ENCODE peak calls at places on chromosomes 13 and 19, in four cellular contexts. One of them, this sample, is unnamed.
A peak's percentile ranks its signal among the peaks of the same experiment; 100 is the strongest.

GRCh38 chr13:48532146-48532472 is 771 bp downstream of the RCBTB2 start:
- DNase-seq in tibial nerve: no peak
- DNase-seq in endodermal cell: no peak
- DNase-seq in ascending aorta: no peak
- DNase-seq in this sample: no peak

GRCh38 chr19:13151605-13152355 is 1.6 kb downstream of the IER2 start:
- DNase-seq in tibial nerve: peak; percentile 97
- DNase-seq in endodermal cell: peak; percentile 99
- DNase-seq in ascending aorta: peak; percentile 91
- DNase-seq in this sample: peak; percentile 97

GRCh38 chr19:45293682-45294081 is 29.0 kb downstream of the CKM start:
- DNase-seq in tibial nerve: no peak
- DNase-seq in endodermal cell: no peak
- DNase-seq in ascending aorta: no peak
- DNase-seq in this sample: no peak

GRCh38 chr13:36214163-36214921 is at the start of gene SOHLH2:
- DNase-seq in tibial nerve: no peak
- DNase-seq in endodermal cell: no peak
- DNase-seq in ascending aorta: no peak
- DNase-seq in this sample: no peak

GRCh38 chr19:16148443-16149045 is 5.1 kb downstream of the HSH2D start:
- DNase-seq in tibial nerve: no peak
- DNase-seq in endodermal cell: no peak
- DNase-seq in ascending aorta: no peak
- DNase-seq in this sample: no peak

GRCh38 chr19:47848871-47849473 is 10.1 kb upstream of the TPRX2 start:
- DNase-seq in tibial nerve: no peak
- DNase-seq in endodermal cell: peak; percentile 94
- DNase-seq in ascending aorta: no peak
- DNase-seq in this sample: no peak

GRCh38 chr19:13023666-13024065 is 28.4 kb downstream of the NFIX start:
- DNase-seq in tibial nerve: no peak
- DNase-seq in endodermal cell: no peak
- DNase-seq in ascending aorta: no peak
- DNase-seq in this sample: no peak

GRCh38 chr19:46056536-46056935 is 15.7 kb upstream of the IGFL4 start:
- DNase-seq in tibial nerve: no peak
- DNase-seq in endodermal cell: no peak
- DNase-seq in ascending aorta: no peak
- DNase-seq in this sample: no peak

GRCh38 chr13:48449656-48450055 is 36.7 kb upstream of the LPAR6 start:
- DNase-seq in tibial nerve: no peak
- DNase-seq in endodermal cell: no peak
- DNase-seq in ascending aorta: no peak
- DNase-seq in this sample: no peak

GRCh38 chr19:54248016-54248601 is 5.5 kb upstream of the LILRA6 start:
- DNase-seq in tibial nerve: no peak
- DNase-seq in endodermal cell: peak; percentile 7
- DNase-seq in ascending aorta: no peak
- DNase-seq in this sample: no peak

GRCh38 chr13:76522083-76522755 is 364.0 kb downstream of the KCTD12 start:
- DNase-seq in tibial nerve: no peak
- DNase-seq in endodermal cell: peak; percentile 64
- DNase-seq in ascending aorta: no peak
- DNase-seq in this sample: no peak

GRCh38 chr13:101289764-101290163 is 126.5 kb downstream of the NALCN start:
- DNase-seq in tibial nerve: no peak
- DNase-seq in endodermal cell: peak; percentile 80
- DNase-seq in ascending aorta: no peak
- DNase-seq in this sample: no peak

GRCh38 chr13:100473087-100473486 is 115.5 kb downstream of the GGACT start:
- DNase-seq in tibial nerve: no peak
- DNase-seq in endodermal cell: peak; percentile 79
- DNase-seq in ascending aorta: no peak
- DNase-seq in this sample: no peak

GRCh38 chr19:2341247-2341705 is 12.8 kb downstream of the SPPL2B start:
- DNase-seq in tibial nerve: no peak
- DNase-seq in endodermal cell: no peak
- DNase-seq in ascending aorta: no peak
- DNase-seq in this sample: no peak

GRCh38 chr13:59490651-59491050 is 673.1 kb downstream of the DIAPH3 start:
- DNase-seq in tibial nerve: no peak
- DNase-seq in endodermal cell: no peak
- DNase-seq in ascending aorta: no peak
- DNase-seq in this sample: no peak

GRCh38 chr19:46404039-46404883 is 9.1 kb downstream of the CCDC8 start:
- DNase-seq in tibial nerve: no peak
- DNase-seq in endodermal cell: peak; percentile 90
- DNase-seq in ascending aorta: no peak
- DNase-seq in this sample: no peak

GRCh38 chr13:46373623-46374022 is 13.4 kb downstream of the RUBCNL start:
- DNase-seq in tibial nerve: no peak
- DNase-seq in endodermal cell: no peak
- DNase-seq in ascending aorta: no peak
- DNase-seq in this sample: no peak

GRCh38 chr19:43470288-43470687 is 4.9 kb upstream of the LYPD3 start:
- DNase-seq in tibial nerve: no peak
- DNase-seq in endodermal cell: peak; percentile 52
- DNase-seq in ascending aorta: no peak
- DNase-seq in this sample: no peak

GRCh38 chr13:93635687-93636086 is 409.1 kb downstream of the GPC6 start:
- DNase-seq in tibial nerve: peak; percentile 15
- DNase-seq in endodermal cell: no peak
- DNase-seq in ascending aorta: no peak
- DNase-seq in this sample: no peak

GRCh38 chr13:40235160-40235796 is 431.2 kb downstream of the FOXO1 start:
- DNase-seq in tibial nerve: no peak
- DNase-seq in endodermal cell: no peak
- DNase-seq in ascending aorta: no peak
- DNase-seq in this sample: no peak

GRCh38 chr13:40668335-40668734 is 1.9 kb upstream of the FOXO1 start:
- DNase-seq in tibial nerve: peak; percentile 50
- DNase-seq in endodermal cell: peak; percentile 73
- DNase-seq in ascending aorta: no peak
- DNase-seq in this sample: no peak

GRCh38 chr13:33186851-33187250 is 98.7 kb downstream of the STARD13 start:
- DNase-seq in tibial nerve: no peak
- DNase-seq in endodermal cell: peak; percentile 47
- DNase-seq in ascending aorta: no peak
- DNase-seq in this sample: no peak

GRCh38 chr13:44523176-44524017 is 52.7 kb downstream of the TSC22D1 start:
- DNase-seq in tibial nerve: no peak
- DNase-seq in endodermal cell: no peak
- DNase-seq in ascending aorta: no peak
- DNase-seq in this sample: no peak

GRCh38 chr19:16185925-16186234 is 670 bp downstream of the FAM32A start:
- DNase-seq in tibial nerve: peak; percentile 29
- DNase-seq in endodermal cell: no peak
- DNase-seq in ascending aorta: no peak
- DNase-seq in this sample: no peak

GRCh38 chr13:90768116-90768515 is 579.4 kb upstream of the MIR17HG start:
- DNase-seq in tibial nerve: no peak
- DNase-seq in endodermal cell: no peak
- DNase-seq in ascending aorta: no peak
- DNase-seq in this sample: no peak

GRCh38 chr13:50001287-50001686 is 4.4 kb downstream of the TRIM13 start:
- DNase-seq in tibial nerve: no peak
- DNase-seq in endodermal cell: no peak
- DNase-seq in ascending aorta: no peak
- DNase-seq in this sample: no peak

GRCh38 chr13:22047082-22047784 is 376.4 kb downstream of the FGF9 start:
- DNase-seq in tibial nerve: no peak
- DNase-seq in endodermal cell: no peak
- DNase-seq in ascending aorta: no peak
- DNase-seq in this sample: no peak

GRCh38 chr13:32586022-32586900 is at the start of gene PDS5B:
- DNase-seq in tibial nerve: peak; percentile 87
- DNase-seq in endodermal cell: peak; percentile 97
- DNase-seq in ascending aorta: peak; percentile 77
- DNase-seq in this sample: peak; percentile 99

GRCh38 chr19:33819875-33820781 is 23.5 kb downstream of the KCTD15 start:
- DNase-seq in tibial nerve: peak; percentile 43
- DNase-seq in endodermal cell: peak; percentile 88
- DNase-seq in ascending aorta: peak; percentile 30
- DNase-seq in this sample: peak; percentile 98

GRCh38 chr13:110683203-110683883 is 22.6 kb downstream of the CARS2 start:
- DNase-seq in tibial nerve: no peak
- DNase-seq in endodermal cell: no peak
- DNase-seq in ascending aorta: no peak
- DNase-seq in this sample: no peak

GRCh38 chr19:42207767-42208259 is 9.7 kb downstream of the DEDD2 start:
- DNase-seq in tibial nerve: no peak
- DNase-seq in endodermal cell: no peak
- DNase-seq in ascending aorta: no peak
- DNase-seq in this sample: peak; percentile 57

GRCh38 chr13:44407891-44408290 is 34.3 kb downstream of the SERP2 start:
- DNase-seq in tibial nerve: no peak
- DNase-seq in endodermal cell: no peak
- DNase-seq in ascending aorta: no peak
- DNase-seq in this sample: no peak

GRCh38 chr19:10884273-10884672 is 12.9 kb downstream of the CARM1 start:
- DNase-seq in tibial nerve: no peak
- DNase-seq in endodermal cell: no peak
- DNase-seq in ascending aorta: no peak
- DNase-seq in this sample: no peak

GRCh38 chr19:3695124-3695733 is 5.0 kb downstream of the PIP5K1C start:
- DNase-seq in tibial nerve: no peak
- DNase-seq in endodermal cell: peak; percentile 43
- DNase-seq in ascending aorta: no peak
- DNase-seq in this sample: no peak
- H3K4me1 ChIP-seq in tibial nerve: peaks cover 19% of the 10 kb centered on the region
- H3K4me1 ChIP-seq in endodermal cell: no peaks in the 10 kb centered on the region
- H3K4me1 ChIP-seq in ascending aorta: peaks cover 12% of the 10 kb centered on the region
- H3K4me1 ChIP-seq in this sample: peaks cover 21% of the 10 kb centered on the region

GRCh38 chr13:43357435-43358065 is 334.2 kb downstream of the DNAJC15 start:
- DNase-seq in tibial nerve: no peak
- DNase-seq in endodermal cell: no peak
- DNase-seq in ascending aorta: no peak
- DNase-seq in this sample: no peak
- H3K27ac ChIP-seq in tibial nerve: no peak overlapping the region
- H3K27ac ChIP-seq in endodermal cell: no peak overlapping the region
- H3K27ac ChIP-seq in ascending aorta: no peak overlapping the region
- H3K27ac ChIP-seq in this sample: no peak overlapping the region

DNA sequence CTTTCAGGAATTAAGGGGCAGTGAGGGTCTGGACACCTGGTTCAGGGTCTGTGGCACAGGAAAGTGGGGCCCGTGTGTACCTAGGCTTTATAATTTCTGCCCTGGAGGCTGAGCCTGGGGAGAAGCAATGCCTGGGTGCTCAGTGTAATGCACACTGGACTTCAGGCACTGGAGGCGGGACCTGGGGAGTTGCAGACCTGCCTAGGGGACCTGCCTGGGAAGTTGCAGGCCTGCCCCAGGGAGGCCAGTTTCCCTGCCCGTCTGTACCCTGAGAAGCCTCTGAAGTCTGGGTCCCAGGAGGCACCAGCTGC is 2.5 kb upstream of the TMEM59L start:
- DNase-seq in tibial nerve: no peak
- DNase-seq in endodermal cell: peak; percentile 71
- DNase-seq in ascending aorta: no peak
- DNase-seq in this sample: no peak
- H3K4me1 ChIP-seq in tibial nerve: peaks cover 45% of the 10 kb centered on the region
- H3K4me1 ChIP-seq in endodermal cell: peaks cover 6% of the 10 kb centered on the region
- H3K4me1 ChIP-seq in ascending aorta: peaks cover 9% of the 10 kb centered on the region
- H3K4me1 ChIP-seq in this sample: peaks cover 46% of the 10 kb centered on the region

DNA sequence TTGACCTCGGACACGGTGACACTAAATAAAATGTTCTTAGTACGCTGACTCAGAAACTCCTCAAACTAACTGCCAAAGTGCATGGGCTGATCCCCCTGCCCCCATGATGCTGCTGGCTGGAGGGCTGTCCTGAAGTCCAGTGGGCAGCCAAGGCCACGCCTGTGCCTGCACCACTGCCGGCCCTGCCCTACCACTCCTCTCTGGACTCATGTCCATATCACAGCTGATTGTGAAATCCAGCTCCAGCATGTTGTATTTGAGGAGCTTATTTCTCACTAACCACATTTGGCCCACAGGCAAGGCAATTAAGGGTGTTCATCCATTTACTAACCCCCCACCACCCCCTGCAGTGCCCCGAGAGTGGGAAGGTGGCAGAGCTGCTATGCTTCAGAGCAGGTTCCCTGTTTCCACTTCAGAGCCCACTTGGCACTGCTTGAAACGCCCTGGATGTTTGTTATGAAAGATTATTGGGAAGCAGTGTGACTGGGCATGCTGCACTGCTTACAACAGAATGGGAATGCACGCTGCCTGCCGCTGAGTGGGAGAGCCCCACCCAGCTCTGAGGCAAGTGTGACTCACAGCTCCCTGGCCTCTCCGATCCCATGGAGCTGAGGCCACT is 114.0 kb downstream of the UQCRFS1 start:
- DNase-seq in tibial nerve: peak; percentile 54
- DNase-seq in endodermal cell: no peak
- DNase-seq in ascending aorta: peak; percentile 28
- DNase-seq in this sample: peak; percentile 54
- H3K27ac ChIP-seq in tibial nerve: peak overlapping the region; percentile 14
- H3K27ac ChIP-seq in endodermal cell: no peak overlapping the region
- H3K27ac ChIP-seq in ascending aorta: peak overlapping the region; percentile 49
- H3K27ac ChIP-seq in this sample: no peak overlapping the region

GRCh38 chr13:99305180-99305965 is 1.8 kb downstream of the GPR183 start:
- DNase-seq in tibial nerve: no peak
- DNase-seq in endodermal cell: no peak
- DNase-seq in ascending aorta: no peak
- DNase-seq in this sample: no peak

GRCh38 chr13:99307648-99308339 is 595 bp upstream of the GPR183 start:
- DNase-seq in tibial nerve: no peak
- DNase-seq in endodermal cell: peak; percentile 71
- DNase-seq in ascending aorta: no peak
- DNase-seq in this sample: no peak

GRCh38 chr13:99304541-99304940 is 2.7 kb downstream of the GPR183 start:
- DNase-seq in tibial nerve: no peak
- DNase-seq in endodermal cell: no peak
- DNase-seq in ascending aorta: no peak
- DNase-seq in this sample: no peak

GRCh38 chr13:99308481-99309087 is 1.4 kb upstream of the GPR183 start:
- DNase-seq in tibial nerve: no peak
- DNase-seq in endodermal cell: no peak
- DNase-seq in ascending aorta: no peak
- DNase-seq in this sample: no peak

GRCh38 chr13:99307247-99307646 is at the start of gene GPR183:
- DNase-seq in tibial nerve: no peak
- DNase-seq in endodermal cell: no peak
- DNase-seq in ascending aorta: no peak
- DNase-seq in this sample: no peak
- H3K4me1 ChIP-seq in tibial nerve: peaks cover 5% of the 10 kb centered on the region
- H3K4me1 ChIP-seq in endodermal cell: peaks cover 16% of the 10 kb centered on the region
- H3K4me1 ChIP-seq in ascending aorta: no peaks in the 10 kb centered on the region
- H3K4me1 ChIP-seq in this sample: peaks cover 66% of the 10 kb centered on the region